ENCODE peak calls at places on chromosome 2, in six cellular contexts. One of them, this sample, is unnamed.

GRCh38 chr2:98489971-98490962 is 45.6 kb downstream of the INPP4A start:
- DNase-seq in breast epithelium: no peak
- DNase-seq in MCF 10A: no peak
- DNase-seq in body of pancreas: no peak
- DNase-seq in transverse colon: no peak
- DNase-seq in activated CD8-positive, alpha-beta T cell treated with anti-CD3 and anti-CD28 coated beads for 36 hours: no peak
- DNase-seq in this sample: no peak

GRCh38 chr2:83531211-83531610 is 927.9 kb downstream of the SUCLG1 start:
- DNase-seq in MCF 10A: no peak
- DNase-seq in activated CD8-positive, alpha-beta T cell treated with anti-CD3 and anti-CD28 coated beads for 36 hours: no peak
- DNase-seq in transverse colon: no peak
- DNase-seq in breast epithelium: no peak
- DNase-seq in body of pancreas: no peak
- DNase-seq in this sample: no peak

GRCh38 chr2:240662681-240663080 is 20.0 kb downstream of the AQP12B start:
- DNase-seq in activated CD8-positive, alpha-beta T cell treated with anti-CD3 and anti-CD28 coated beads for 36 hours: no peak
- DNase-seq in MCF 10A: peak
- DNase-seq in breast epithelium: no peak
- DNase-seq in body of pancreas: no peak
- DNase-seq in transverse colon: no peak
- DNase-seq in this sample: no peak

GRCh38 chr2:71618327-71619113 is 165.2 kb downstream of the DYSF start:
- DNase-seq in MCF 10A: peak
- DNase-seq in activated CD8-positive, alpha-beta T cell treated with anti-CD3 and anti-CD28 coated beads for 36 hours: no peak
- DNase-seq in breast epithelium: no peak
- DNase-seq in body of pancreas: no peak
- DNase-seq in transverse colon: no peak
- DNase-seq in this sample: no peak

GRCh38 chr2:218270721-218271486 is 585 bp downstream of the PNKD start:
- DNase-seq in MCF 10A: no peak
- DNase-seq in activated CD8-positive, alpha-beta T cell treated with anti-CD3 and anti-CD28 coated beads for 36 hours: no peak
- DNase-seq in body of pancreas: peak
- DNase-seq in transverse colon: peak
- DNase-seq in breast epithelium: no peak
- DNase-seq in this sample: no peak

GRCh38 chr2:60706021-60706420 is 50.0 kb upstream of the PAPOLG start:
- DNase-seq in transverse colon: no peak
- DNase-seq in activated CD8-positive, alpha-beta T cell treated with anti-CD3 and anti-CD28 coated beads for 36 hours: no peak
- DNase-seq in breast epithelium: no peak
- DNase-seq in MCF 10A: peak
- DNase-seq in body of pancreas: no peak
- DNase-seq in this sample: no peak

GRCh38 chr2:70569559-70569958 is 15.9 kb upstream of the TGFA start:
- DNase-seq in activated CD8-positive, alpha-beta T cell treated with anti-CD3 and anti-CD28 coated beads for 36 hours: no peak
- DNase-seq in body of pancreas: no peak
- DNase-seq in breast epithelium: no peak
- DNase-seq in MCF 10A: peak
- DNase-seq in transverse colon: no peak
- DNase-seq in this sample: no peak

GRCh38 chr2:27494944-27495554 is at the start of gene FNDC4:
- DNase-seq in body of pancreas: peak
- DNase-seq in transverse colon: peak
- DNase-seq in breast epithelium: no peak
- DNase-seq in activated CD8-positive, alpha-beta T cell treated with anti-CD3 and anti-CD28 coated beads for 36 hours: peak
- DNase-seq in MCF 10A: no peak
- DNase-seq in this sample: no peak

GRCh38 chr2:1268034-1268433 is 145.2 kb upstream of the TPO start:
- DNase-seq in body of pancreas: no peak
- DNase-seq in transverse colon: no peak
- DNase-seq in activated CD8-positive, alpha-beta T cell treated with anti-CD3 and anti-CD28 coated beads for 36 hours: no peak
- DNase-seq in MCF 10A: no peak
- DNase-seq in breast epithelium: no peak
- DNase-seq in this sample: no peak

GRCh38 chr2:105515581-105516415 is 116.9 kb upstream of the FHL2 start:
- DNase-seq in breast epithelium: peak
- DNase-seq in transverse colon: no peak
- DNase-seq in activated CD8-positive, alpha-beta T cell treated with anti-CD3 and anti-CD28 coated beads for 36 hours: no peak
- DNase-seq in body of pancreas: peak
- DNase-seq in MCF 10A: peak
- DNase-seq in this sample: no peak

GRCh38 chr2:129443235-129443884 is 536.1 kb upstream of the RAB6C start:
- DNase-seq in body of pancreas: no peak
- DNase-seq in breast epithelium: no peak
- DNase-seq in activated CD8-positive, alpha-beta T cell treated with anti-CD3 and anti-CD28 coated beads for 36 hours: no peak
- DNase-seq in MCF 10A: no peak
- DNase-seq in transverse colon: no peak
- DNase-seq in this sample: no peak

GRCh38 chr2:28117104-28117596 is 226.6 kb downstream of the BABAM2 start:
- DNase-seq in body of pancreas: no peak
- DNase-seq in activated CD8-positive, alpha-beta T cell treated with anti-CD3 and anti-CD28 coated beads for 36 hours: no peak
- DNase-seq in MCF 10A: no peak
- DNase-seq in breast epithelium: no peak
- DNase-seq in transverse colon: no peak
- DNase-seq in this sample: no peak

DNA sequence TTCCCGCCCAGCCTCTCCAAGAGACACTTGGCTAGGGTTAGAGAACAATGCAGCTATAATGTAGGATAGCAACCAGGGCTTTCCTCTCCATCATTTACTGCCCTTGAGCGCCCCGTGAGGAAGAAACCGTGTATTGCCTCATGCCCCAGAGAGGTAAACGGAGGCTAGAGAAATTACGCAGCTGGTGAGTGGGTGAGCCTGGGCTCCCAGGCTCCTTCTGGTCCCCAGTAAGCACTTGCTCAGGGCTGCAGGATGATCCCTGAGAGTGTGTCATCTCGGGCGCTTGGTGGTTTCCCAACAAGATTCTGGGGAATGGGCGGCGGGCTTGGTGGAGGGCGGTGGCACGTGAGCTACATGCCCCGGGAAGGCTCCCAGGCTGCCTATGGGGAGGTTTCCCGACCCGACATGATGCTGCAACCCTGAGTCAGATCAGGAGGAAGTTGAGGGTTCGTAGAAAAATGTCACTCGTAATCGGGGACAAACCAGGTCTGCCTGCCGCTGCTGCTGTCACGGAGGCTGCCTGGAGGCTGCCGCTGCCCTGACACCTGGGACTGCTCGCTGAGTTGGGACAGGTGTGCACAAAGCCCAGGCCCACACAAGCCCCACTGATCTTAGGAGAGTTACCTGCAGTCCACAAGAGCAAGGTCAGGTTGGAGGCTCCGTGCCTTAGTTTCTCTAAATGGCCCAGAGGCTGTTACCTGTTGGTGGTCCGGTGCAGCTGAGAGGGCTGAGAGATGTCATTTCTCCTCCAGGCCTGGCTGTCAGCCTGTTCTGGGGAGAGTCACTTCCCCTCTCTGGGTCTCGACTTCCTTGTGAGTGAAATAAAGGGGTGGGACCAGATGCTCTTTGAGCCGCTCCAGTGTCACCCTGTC is at the start of gene GPR55:
- DNase-seq in body of pancreas: no peak
- DNase-seq in transverse colon: peak
- DNase-seq in MCF 10A: peak
- DNase-seq in breast epithelium: peak
- DNase-seq in activated CD8-positive, alpha-beta T cell treated with anti-CD3 and anti-CD28 coated beads for 36 hours: peak
- DNase-seq in this sample: peak
- TF ChIP-seq CTCF in body of pancreas: no peak
- TF ChIP-seq CTCF in transverse colon: no peak
- TF ChIP-seq CTCF in MCF 10A: peak
- TF ChIP-seq CTCF in breast epithelium: no peak
- TF ChIP-seq CTCF in activated CD8-positive, alpha-beta T cell treated with anti-CD3 and anti-CD28 coated beads for 36 hours: peak
- TF ChIP-seq CTCF in this sample: peak

GRCh38 chr2:226023383-226023782 is 623.9 kb downstream of the NYAP2 start:
- DNase-seq in MCF 10A: no peak
- DNase-seq in breast epithelium: no peak
- DNase-seq in body of pancreas: no peak
- DNase-seq in transverse colon: no peak
- DNase-seq in activated CD8-positive, alpha-beta T cell treated with anti-CD3 and anti-CD28 coated beads for 36 hours: no peak
- DNase-seq in this sample: no peak
- TF ChIP-seq CTCF in MCF 10A: no peak
- TF ChIP-seq CTCF in breast epithelium: no peak
- TF ChIP-seq CTCF in body of pancreas: no peak
- TF ChIP-seq CTCF in transverse colon: no peak
- TF ChIP-seq CTCF in activated CD8-positive, alpha-beta T cell treated with anti-CD3 and anti-CD28 coated beads for 36 hours: no peak
- TF ChIP-seq CTCF in this sample: no peak

GRCh38 chr2:208542465-208543041 is 136.0 kb downstream of the PTH2R start:
- DNase-seq in breast epithelium: no peak
- DNase-seq in MCF 10A: no peak
- DNase-seq in transverse colon: no peak
- DNase-seq in activated CD8-positive, alpha-beta T cell treated with anti-CD3 and anti-CD28 coated beads for 36 hours: no peak
- DNase-seq in body of pancreas: no peak
- DNase-seq in this sample: no peak
- TF ChIP-seq CTCF in breast epithelium: no peak
- TF ChIP-seq CTCF in MCF 10A: no peak
- TF ChIP-seq CTCF in transverse colon: no peak
- TF ChIP-seq CTCF in activated CD8-positive, alpha-beta T cell treated with anti-CD3 and anti-CD28 coated beads for 36 hours: no peak
- TF ChIP-seq CTCF in body of pancreas: no peak
- TF ChIP-seq CTCF in this sample: no peak

GRCh38 chr2:228986961-228987360 is 284.1 kb downstream of the PID1 start:
- DNase-seq in transverse colon: no peak
- DNase-seq in body of pancreas: no peak
- DNase-seq in MCF 10A: no peak
- DNase-seq in breast epithelium: no peak
- DNase-seq in activated CD8-positive, alpha-beta T cell treated with anti-CD3 and anti-CD28 coated beads for 36 hours: no peak
- DNase-seq in this sample: no peak

GRCh38 chr2:228987441-228988155 is 283.5 kb downstream of the PID1 start:
- DNase-seq in activated CD8-positive, alpha-beta T cell treated with anti-CD3 and anti-CD28 coated beads for 36 hours: no peak
- DNase-seq in MCF 10A: no peak
- DNase-seq in breast epithelium: no peak
- DNase-seq in transverse colon: no peak
- DNase-seq in body of pancreas: no peak
- DNase-seq in this sample: no peak

DNA sequence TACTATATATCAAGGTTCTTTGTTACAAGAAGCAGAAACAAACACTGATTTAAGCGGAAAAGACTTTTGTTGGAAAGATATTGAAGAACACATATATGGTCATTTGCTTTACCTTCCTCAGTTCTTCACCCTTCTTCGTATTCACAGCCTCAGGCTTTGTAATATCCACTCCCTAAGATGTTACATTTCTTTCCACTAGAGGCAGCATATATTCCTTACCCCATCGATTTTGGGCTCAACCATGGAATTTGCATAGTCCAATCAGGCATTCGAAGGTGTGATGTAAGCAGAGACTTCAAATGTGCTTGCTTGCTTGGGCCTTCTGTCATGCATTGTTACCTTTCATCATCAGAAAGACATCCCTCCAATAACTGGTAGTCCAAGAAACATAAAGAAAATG is 287.4 kb downstream of the PID1 start:
- DNase-seq in transverse colon: no peak
- DNase-seq in breast epithelium: no peak
- DNase-seq in MCF 10A: no peak
- DNase-seq in body of pancreas: no peak
- DNase-seq in activated CD8-positive, alpha-beta T cell treated with anti-CD3 and anti-CD28 coated beads for 36 hours: no peak
- DNase-seq in this sample: no peak
- TF ChIP-seq CTCF in transverse colon: no peak
- TF ChIP-seq CTCF in breast epithelium: no peak
- TF ChIP-seq CTCF in MCF 10A: no peak
- TF ChIP-seq CTCF in body of pancreas: no peak
- TF ChIP-seq CTCF in activated CD8-positive, alpha-beta T cell treated with anti-CD3 and anti-CD28 coated beads for 36 hours: no peak
- TF ChIP-seq CTCF in this sample: no peak

GRCh38 chr2:209937893-209938292 is 64.5 kb upstream of the RPE start:
- DNase-seq in breast epithelium: no peak
- DNase-seq in body of pancreas: peak
- DNase-seq in transverse colon: no peak
- DNase-seq in MCF 10A: no peak
- DNase-seq in activated CD8-positive, alpha-beta T cell treated with anti-CD3 and anti-CD28 coated beads for 36 hours: no peak
- DNase-seq in this sample: no peak

GRCh38 chr2:209938906-209939305 is 63.5 kb upstream of the RPE start:
- DNase-seq in breast epithelium: no peak
- DNase-seq in MCF 10A: no peak
- DNase-seq in body of pancreas: no peak
- DNase-seq in activated CD8-positive, alpha-beta T cell treated with anti-CD3 and anti-CD28 coated beads for 36 hours: no peak
- DNase-seq in transverse colon: no peak
- DNase-seq in this sample: no peak

GRCh38 chr2:209933499-209934458 is 68.7 kb upstream of the RPE start:
- DNase-seq in MCF 10A: peak
- DNase-seq in transverse colon: no peak
- DNase-seq in breast epithelium: no peak
- DNase-seq in activated CD8-positive, alpha-beta T cell treated with anti-CD3 and anti-CD28 coated beads for 36 hours: no peak
- DNase-seq in body of pancreas: peak
- DNase-seq in this sample: no peak

GRCh38 chr2:209940923-209941322 is 61.5 kb upstream of the RPE start:
- DNase-seq in activated CD8-positive, alpha-beta T cell treated with anti-CD3 and anti-CD28 coated beads for 36 hours: no peak
- DNase-seq in transverse colon: no peak
- DNase-seq in breast epithelium: no peak
- DNase-seq in MCF 10A: no peak
- DNase-seq in body of pancreas: no peak
- DNase-seq in this sample: no peak

GRCh38 chr2:209936106-209936663 is 66.3 kb upstream of the RPE start:
- DNase-seq in MCF 10A: no peak
- DNase-seq in transverse colon: no peak
- DNase-seq in body of pancreas: peak
- DNase-seq in breast epithelium: no peak
- DNase-seq in activated CD8-positive, alpha-beta T cell treated with anti-CD3 and anti-CD28 coated beads for 36 hours: no peak
- DNase-seq in this sample: no peak
- TF ChIP-seq CTCF in MCF 10A: peak
- TF ChIP-seq CTCF in transverse colon: no peak
- TF ChIP-seq CTCF in body of pancreas: peak
- TF ChIP-seq CTCF in breast epithelium: no peak
- TF ChIP-seq CTCF in activated CD8-positive, alpha-beta T cell treated with anti-CD3 and anti-CD28 coated beads for 36 hours: no peak
- TF ChIP-seq CTCF in this sample: no peak

This sample was measured in GM20000.